ENCODE peak calls at places on chromosomes 13 and 19, in nine cellular contexts. T is RWPE1, B is fibroblast of pulmonary artery, F is endothelial cell, H is astrocyte of the cerebellum, J is esophagus muscularis mucosa, W is body of pancreas, S is endodermal cell, A is lung. G is an unnamed sample.

GRCh38 chr19:36136975-36137686 is 2.7 kb upstream of the CAPNS1 start:
- DNase-seq in J (no peak), S (no peak), H (no peak), T (peak), F (no peak), W (peak), A (peak), B (peak), G (no peak)

GRCh38 chr19:42965204-42965603 is 28.2 kb upstream of the PSG7 start:
- DNase-seq in A (no peak), H (no peak), J (no peak), S (no peak), W (no peak), B (peak), T (peak), F (no peak), G (peak)

GRCh38 chr19:32404939-32405430 is 585 bp upstream of the DPY19L3 start:
- DNase-seq in S (no peak), W (peak), T (peak), H (no peak), A (peak), J (peak), B (peak), F (peak), G (no peak)

GRCh38 chr19:4369888-4370260 is 26.5 kb downstream of the MPND start:
- DNase-seq in A (no peak), F (peak), H (no peak), W (peak), B (no peak), T (peak), J (no peak), S (peak), G (no peak)

GRCh38 chr19:40594657-40595077 is 6.5 kb upstream of the LTBP4 start:
- DNase-seq in B (no peak), F (no peak), H (no peak), S (no peak), W (no peak), J (no peak), A (no peak), T (no peak), G (no peak)

GRCh38 chr19:55550321-55550650 is 4.9 kb upstream of the SBK3 start:
- DNase-seq in W (no peak), A (no peak), B (no peak), J (no peak), F (no peak), S (no peak), H (no peak), T (no peak), G (no peak)

GRCh38 chr19:35764432-35765315 is 6.7 kb downstream of the PROSER3 start:
- DNase-seq in A (no peak), F (no peak), T (no peak), S (no peak), B (no peak), W (no peak), J (no peak), H (no peak), G (no peak)

GRCh38 chr13:44474122-44474910 is 100.7 kb downstream of the SERP2 start:
- DNase-seq in F (no peak), B (peak), A (no peak), H (no peak), W (no peak), S (no peak), T (no peak), J (no peak), G (no peak)

GRCh38 chr19:39595950-39596349 is 6.4 kb upstream of the LGALS13 start:
- DNase-seq in J (no peak), B (no peak), A (no peak), F (no peak), W (no peak), S (no peak), H (no peak), T (peak), G (no peak)

DNA sequence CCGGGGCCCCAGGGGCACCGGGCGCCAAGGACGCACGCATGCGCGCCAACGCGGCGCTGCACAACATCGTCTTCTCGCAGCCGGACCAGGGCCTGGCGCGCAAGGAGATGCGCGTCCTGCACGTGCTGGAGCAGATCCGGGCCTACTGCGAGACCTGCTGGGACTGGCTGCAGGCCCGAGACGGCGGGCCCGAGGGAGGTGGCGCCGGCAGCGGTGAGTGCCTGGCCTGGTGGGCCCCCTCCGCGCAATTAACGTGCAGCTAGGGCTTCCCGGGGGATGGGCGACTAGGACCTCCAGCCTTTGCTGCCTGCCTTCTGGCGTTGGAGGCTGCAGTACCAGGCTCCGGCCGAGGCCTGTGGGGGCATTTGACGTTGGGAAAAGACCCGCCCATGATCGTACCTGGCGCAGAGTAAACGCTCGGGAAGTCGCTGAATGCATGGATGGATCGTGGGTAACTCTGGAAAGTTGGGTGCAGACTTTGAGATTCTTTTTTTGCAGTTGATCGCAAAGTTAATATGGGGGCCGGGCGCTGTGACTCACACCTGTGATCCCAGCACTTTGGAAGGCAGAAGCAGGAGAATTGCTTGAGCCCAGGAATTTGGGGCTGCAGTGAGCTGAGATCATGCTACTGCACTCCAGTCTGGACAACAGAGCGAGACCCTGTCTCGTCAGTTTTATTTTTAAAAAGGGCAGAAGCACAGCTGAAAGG is 7.3 kb downstream of the APC2 start:
- DNase-seq in H (no peak), S (peak), A (no peak), J (no peak), T (no peak), B (no peak), F (no peak), W (no peak), G (no peak)
- TF ChIP-seq CTCF in H (no peak), S (peak), A (no peak), J (no peak), T (no peak), B (no peak), F (no peak), W (no peak), G (no peak)

GRCh38 chr19:6126335-6126974 is 9.0 kb upstream of the ACSBG2 start:
- DNase-seq in H (peak), T (peak), A (no peak), W (no peak), J (no peak), S (peak), F (no peak), B (peak), G (no peak)
- TF ChIP-seq CTCF in H (peak), T (no peak), A (peak), W (no peak), J (no peak), S (peak), F (no peak), B (peak), G (peak)

GRCh38 chr13:80213201-80213600 is 127.7 kb downstream of the SPRY2 start:
- DNase-seq in A (no peak), H (no peak), J (no peak), W (no peak), S (no peak), B (no peak), T (no peak), F (no peak), G (no peak)
- TF ChIP-seq CTCF in A (no peak), H (no peak), J (no peak), W (no peak), S (no peak), B (no peak), T (no peak), F (no peak), G (no peak)

GRCh38 chr19:13034636-13035035 is 39.4 kb downstream of the NFIX start:
- DNase-seq in H (no peak), W (no peak), T (no peak), B (no peak), A (no peak), J (no peak), S (no peak), F (no peak), G (no peak)

GRCh38 chr19:13037161-13037560 is 41.9 kb downstream of the NFIX start:
- DNase-seq in T (peak), A (no peak), S (peak), B (peak), W (no peak), F (no peak), J (no peak), H (no peak), G (no peak)

GRCh38 chr19:13035820-13036365 is 40.6 kb downstream of the NFIX start:
- DNase-seq in B (no peak), T (no peak), W (no peak), H (no peak), J (no peak), A (no peak), S (no peak), F (no peak), G (no peak)

GRCh38 chr19:13037718-13038117 is 42.4 kb downstream of the NFIX start:
- DNase-seq in J (no peak), T (no peak), H (no peak), W (no peak), F (no peak), A (no peak), S (no peak), B (no peak), G (no peak)

DNA sequence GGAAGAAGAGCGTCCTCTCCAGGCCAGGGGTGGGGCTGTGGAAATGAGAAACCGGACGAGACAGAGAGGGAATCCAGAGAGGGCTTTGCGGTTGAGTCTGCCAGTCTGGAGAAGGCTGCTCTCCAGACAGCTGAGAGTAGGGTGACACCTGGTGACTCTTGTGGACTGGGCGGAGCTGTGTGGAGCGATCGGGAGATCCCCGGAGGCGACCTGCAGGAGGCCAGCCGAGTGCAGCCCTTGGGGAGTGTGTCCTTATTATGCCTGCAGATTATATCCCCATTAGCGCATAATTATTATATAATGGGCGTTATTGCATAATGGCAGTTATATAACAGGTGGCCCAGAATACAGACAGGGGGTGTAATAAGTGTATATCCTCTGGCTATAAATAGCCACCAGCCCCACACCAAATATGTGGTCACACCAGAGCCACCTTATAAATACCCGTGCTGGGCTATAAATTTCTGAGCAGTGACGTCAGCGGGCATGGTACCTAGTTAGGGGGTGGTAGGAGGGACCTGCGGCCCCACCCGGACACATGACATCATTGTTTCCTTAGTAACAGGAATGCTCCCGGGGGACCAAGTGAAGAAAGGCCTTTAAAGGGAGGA is 41.2 kb downstream of the NFIX start:
- DNase-seq in H (no peak), B (peak), T (peak), F (no peak), W (no peak), S (peak), J (no peak), A (peak), G (no peak)
- TF ChIP-seq CTCF in H (no peak), B (no peak), T (no peak), F (no peak), W (no peak), S (peak), J (peak), A (no peak), G (no peak)

GRCh38 chr19:46373573-46374359 is 26.9 kb downstream of the PPP5C start:
- DNase-seq in S (peak), J (no peak), W (peak), H (no peak), A (peak), F (no peak), T (peak), B (peak), G (no peak)

GRCh38 chr19:46371371-46371901 is 24.5 kb downstream of the PPP5C start:
- DNase-seq in J (no peak), H (no peak), W (peak), F (peak), A (no peak), S (no peak), B (peak), T (no peak), G (no peak)

GRCh38 chr19:46369817-46370216 is 22.9 kb downstream of the PPP5C start:
- DNase-seq in F (no peak), H (no peak), T (no peak), S (no peak), W (peak), B (no peak), A (no peak), J (no peak), G (no peak)

GRCh38 chr19:46374526-46375475 is 27.9 kb downstream of the PPP5C start:
- DNase-seq in T (no peak), A (no peak), S (no peak), W (peak), B (no peak), J (no peak), H (no peak), F (no peak), G (no peak)

GRCh38 chr19:46372901-46373572 is 26.1 kb downstream of the PPP5C start:
- DNase-seq in J (no peak), F (peak), T (peak), S (peak), A (no peak), B (peak), H (no peak), W (peak), G (no peak)
- TF ChIP-seq CTCF in J (peak), F (peak), T (peak), S (peak), A (no peak), B (peak), H (peak), W (no peak), G (peak)

DNA sequence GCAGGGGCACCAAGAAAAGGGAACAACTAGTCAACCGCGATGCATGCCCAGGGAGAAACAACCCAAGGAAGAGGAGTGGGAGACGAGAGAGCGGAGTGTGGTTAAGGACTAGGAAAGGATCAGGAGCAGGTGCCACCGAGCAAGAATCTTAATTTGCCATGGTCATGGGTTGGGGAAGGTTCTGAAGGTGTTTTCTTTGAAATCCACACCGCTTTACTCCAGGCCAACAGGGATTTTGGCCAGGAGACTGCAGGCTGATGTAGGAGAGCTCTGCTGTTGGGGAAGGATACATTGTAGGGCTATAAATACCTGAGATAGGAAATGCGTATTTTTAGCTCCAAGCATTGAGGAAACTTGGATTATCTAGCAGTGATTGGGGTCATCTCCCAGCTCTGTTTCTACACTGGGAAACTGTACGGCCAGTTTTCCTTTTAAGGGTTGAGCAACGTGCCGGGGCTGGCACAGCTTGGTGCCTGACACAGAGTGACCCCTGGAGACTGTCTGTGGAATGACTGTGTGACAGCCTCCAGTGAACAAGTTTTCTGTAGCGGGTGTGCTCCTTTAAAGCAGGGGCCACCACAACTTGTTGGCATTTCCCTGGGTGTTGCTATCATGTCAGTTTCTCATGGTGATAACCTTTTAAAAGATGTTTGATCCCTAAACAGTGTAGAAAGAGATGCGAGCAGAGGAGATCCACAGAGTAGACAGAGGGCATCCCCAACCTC is 34.2 kb downstream of the ZNF536 start:
- DNase-seq in J (peak), W (no peak), F (peak), B (no peak), T (no peak), H (no peak), A (no peak), S (peak), G (no peak)
- TF ChIP-seq CTCF in J (peak), W (no peak), F (peak), B (no peak), T (no peak), H (peak), A (no peak), S (peak), G (no peak)

DNA sequence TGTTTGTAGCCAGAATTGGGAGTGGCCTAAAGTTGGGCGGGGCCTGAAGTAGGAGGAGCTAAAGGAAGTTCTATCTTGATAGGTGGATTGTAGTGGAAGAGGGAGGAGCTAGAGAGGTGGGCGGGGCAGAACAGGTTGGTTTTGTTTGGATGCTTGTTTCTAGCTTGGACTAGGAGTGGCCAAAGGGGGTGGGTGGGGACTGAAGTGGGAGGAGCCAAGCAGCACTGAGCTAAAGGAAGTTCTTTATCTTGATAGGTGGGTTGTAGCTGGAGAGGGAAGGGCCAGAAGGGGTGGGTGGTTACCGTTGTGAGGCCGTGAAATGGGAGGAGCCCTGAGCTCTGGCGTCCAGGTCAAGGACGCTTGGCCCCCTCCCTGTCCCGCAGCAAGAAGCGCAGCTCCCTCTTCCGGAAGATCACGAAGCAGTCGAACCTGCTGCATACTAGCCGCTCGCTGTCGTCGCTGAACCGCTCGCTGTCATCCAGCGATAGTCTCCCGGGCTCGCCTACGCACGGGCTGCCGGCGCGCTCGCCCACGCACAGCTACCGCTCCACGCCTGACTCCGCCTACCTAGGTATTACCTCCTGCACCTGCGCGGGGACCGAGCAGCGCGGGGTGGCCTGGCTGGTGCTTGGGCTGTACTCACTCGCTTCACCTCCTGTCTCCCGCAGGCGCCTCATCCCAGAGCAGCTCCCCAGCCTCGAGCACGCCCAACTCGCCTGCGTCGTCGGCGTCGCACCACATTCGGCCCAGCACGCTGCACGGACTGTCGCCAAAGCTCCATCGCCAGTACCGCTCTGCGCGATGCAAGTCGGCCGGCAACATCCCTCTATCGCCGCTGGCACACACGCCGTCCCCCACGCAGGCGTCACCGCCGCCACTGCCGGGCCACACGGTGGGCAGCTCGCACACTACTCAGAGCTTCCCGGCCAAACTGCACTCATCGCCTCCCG is 8.0 kb downstream of the DNASE2 start:
- DNase-seq in B (peak), J (no peak), T (peak), A (peak), W (peak), S (peak), H (no peak), F (no peak), G (peak)
- TF ChIP-seq CTCF in B (no peak), J (no peak), T (peak), A (no peak), W (no peak), S (peak), H (no peak), F (no peak), G (peak)

DNA sequence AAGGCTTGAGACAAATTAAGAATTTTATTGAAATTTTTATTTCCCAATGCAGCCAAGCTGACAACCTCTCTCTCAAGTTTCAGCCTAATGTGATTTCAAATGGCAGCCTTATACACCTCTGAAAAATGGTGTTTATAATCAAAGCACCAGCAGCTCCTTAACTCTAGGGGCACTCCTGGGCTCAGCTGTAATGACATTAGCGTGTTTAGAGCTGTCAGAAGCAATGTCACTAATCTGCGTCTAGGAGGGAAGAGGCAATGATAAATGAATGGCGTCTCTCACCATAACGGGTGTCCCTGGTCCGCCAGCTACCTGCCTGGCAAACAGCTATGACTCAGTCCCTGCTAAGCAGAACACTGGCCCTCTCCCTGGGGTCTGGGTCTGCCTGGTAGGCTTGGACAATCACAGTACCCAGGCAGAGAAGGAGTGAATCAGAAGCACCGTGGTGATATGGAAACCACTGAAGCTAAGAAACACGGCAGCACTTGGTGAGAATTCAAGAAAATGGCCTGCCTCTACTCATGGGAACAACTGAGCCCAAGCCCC is 131.8 kb upstream of the VSTM2B start:
- DNase-seq in T (no peak), H (no peak), F (no peak), W (no peak), S (no peak), B (no peak), A (no peak), J (no peak), G (no peak)
- TF ChIP-seq CTCF in T (no peak), H (no peak), F (no peak), W (no peak), S (peak), B (no peak), A (no peak), J (no peak), G (no peak)

GRCh38 chr19:45218887-45219780 is 26.1 kb downstream of the EXOC3L2 start:
- DNase-seq in W (no peak), F (no peak), S (no peak), T (no peak), J (no peak), H (no peak), A (no peak), B (no peak), G (no peak)
- TF ChIP-seq CTCF in W (no peak), F (no peak), S (no peak), T (no peak), J (no peak), H (no peak), A (no peak), B (no peak), G (no peak)